ENCODE peak calls at places on chromosomes 11 and 22, in seven cellular contexts. H, W, X, O, M, C and J are unnamed samples.

GRCh38 chr11:10409207-10409661 is 45.8 kb upstream of the AMPD3 start:
- DNase-seq in H (no peak), W (no peak), X (peak; percentile 50), O (no peak), M (no peak), C (no peak), J (no peak)

GRCh38 chr22:48976556-48977535 is 850.8 kb downstream of the BRD1 start:
- DNase-seq in H (no peak), W (no peak), X (no peak), O (no peak), M (no peak), C (no peak), J (no peak)

GRCh38 chr11:75513250-75513649 is 12.5 kb downstream of the GDPD5 start:
- DNase-seq in H (no peak), W (no peak), X (no peak), O (no peak), M (no peak), C (no peak), J (no peak)

GRCh38 chr22:47515384-47516125 is 753.1 kb downstream of the TBC1D22A start:
- DNase-seq in H (no peak), W (no peak), X (no peak), O (no peak), M (no peak), C (no peak), J (no peak)

GRCh38 chr22:36562261-36562835 is 33.4 kb upstream of the EIF3D start:
- DNase-seq in H (no peak), W (no peak), X (no peak), O (no peak), M (no peak), C (no peak), J (no peak)

GRCh38 chr22:20825624-20826023 is 33.0 kb downstream of the PI4KA start:
- DNase-seq in H (no peak), W (no peak), X (no peak), O (no peak), M (no peak), C (no peak), J (no peak)

GRCh38 chr11:36471577-36471976 is 38.5 kb downstream of the TRAF6 start:
- DNase-seq in H (no peak), W (no peak), X (no peak), O (no peak), M (no peak), C (no peak), J (no peak)

GRCh38 chr11:58513747-58514367 is 6.0 kb upstream of the OR5B21 start:
- DNase-seq in H (peak; percentile 84), W (no peak), X (no peak), O (no peak), M (peak; percentile 62), C (no peak), J (no peak)

GRCh38 chr11:112652786-112653390 is 308.3 kb upstream of the NCAM1 start:
- DNase-seq in H (no peak), W (no peak), X (no peak), O (no peak), M (no peak), C (no peak), J (no peak)

GRCh38 chr11:77377734-77378133 is 76.2 kb upstream of the GDPD4 start:
- DNase-seq in H (no peak), W (no peak), X (no peak), O (no peak), M (peak; percentile 3), C (no peak), J (no peak)

GRCh38 chr11:34972892-34973291 is 56.5 kb downstream of the PDHX start:
- DNase-seq in H (no peak), W (no peak), X (no peak), O (no peak), M (no peak), C (no peak), J (no peak)

GRCh38 chr11:114358711-114359110 is 41.6 kb downstream of the C11orf71 start:
- DNase-seq in H (no peak), W (no peak), X (no peak), O (no peak), M (no peak), C (no peak), J (no peak)

GRCh38 chr22:29879738-29880137 is 3.2 kb upstream of the MTMR3 start:
- DNase-seq in H (peak; percentile 47), W (no peak), X (no peak), O (no peak), M (no peak), C (no peak), J (no peak)

GRCh38 chr22:38455530-38456271 is 702 bp upstream of the KCNJ4 start:
- DNase-seq in H (peak; percentile 76), W (no peak), X (no peak), O (no peak), M (peak; percentile 55), C (no peak), J (no peak)

GRCh38 chr22:27461470-27461869 is 340.1 kb downstream of the MN1 start:
- DNase-seq in H (peak; percentile 88), W (no peak), X (no peak), O (no peak), M (peak; percentile 14), C (no peak), J (no peak)

GRCh38 chr11:88250566-88251080 is 75.4 kb upstream of the RAB38 start:
- DNase-seq in H (no peak), W (no peak), X (no peak), O (no peak), M (no peak), C (no peak), J (no peak)

GRCh38 chr11:112211556-112211955 is 14.7 kb upstream of the PTS start:
- DNase-seq in H (no peak), W (no peak), X (no peak), O (no peak), M (no peak), C (no peak), J (no peak)

GRCh38 chr11:76658231-76658630 is 12.3 kb downstream of the LRRC32 start:
- DNase-seq in H (no peak), W (peak; percentile 40), X (no peak), O (no peak), M (no peak), C (no peak), J (peak; percentile 9)

GRCh38 chr11:34331736-34332135 is 26.1 kb downstream of the ABTB2 start:
- DNase-seq in H (no peak), W (no peak), X (no peak), O (no peak), M (no peak), C (no peak), J (no peak)

GRCh38 chr22:32714458-32715250 is 86.9 kb upstream of the TIMP3 start:
- DNase-seq in H (no peak), W (no peak), X (no peak), O (no peak), M (no peak), C (no peak), J (no peak)

GRCh38 chr22:28899199-28899853 is 16.0 kb downstream of the ZNRF3 start:
- DNase-seq in H (no peak), W (peak; percentile 79), X (no peak), O (peak; percentile 36), M (no peak), C (no peak), J (no peak)

GRCh38 chr11:81888391-81888790 is 845.3 kb downstream of the FAM181B start:
- DNase-seq in H (no peak), W (no peak), X (no peak), O (no peak), M (no peak), C (no peak), J (no peak)

DNA sequence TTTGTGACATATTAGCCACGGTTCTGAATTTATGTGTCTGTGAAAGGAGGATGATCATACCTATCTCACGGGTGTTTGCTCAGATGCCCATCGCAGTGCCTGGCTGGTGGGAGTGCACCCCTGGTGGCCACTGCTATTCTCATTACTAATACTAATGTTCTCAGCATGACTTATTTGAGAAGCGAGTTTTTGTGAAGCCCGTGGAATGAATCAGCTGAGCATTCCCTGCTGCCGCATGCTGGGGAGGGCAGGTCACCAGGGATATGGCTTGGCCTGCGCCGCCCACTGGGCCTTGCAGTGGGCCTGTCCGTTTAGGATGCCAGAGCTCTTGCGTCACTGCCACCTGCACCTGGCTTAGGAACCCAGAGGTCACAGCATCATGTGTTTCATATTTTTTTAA is 16.8 kb downstream of the CTTN start:
- DNase-seq in H (no peak), W (no peak), X (no peak), O (no peak), M (no peak), C (no peak), J (no peak)
- TF ChIP-seq CTCF in H (peak; percentile 14), W (no peak), X (no peak), O (no peak), M (no peak), C (peak; percentile 11), J (no peak)

GRCh38 chr22:24416095-24416494 is 11.3 kb upstream of the ADORA2A start:
- DNase-seq in H (no peak), W (peak; percentile 67), X (no peak), O (no peak), M (no peak), C (no peak), J (no peak)
- TF ChIP-seq CTCF in H (no peak), W (no peak), X (no peak), O (no peak), M (no peak), C (no peak), J (no peak)

DNA sequence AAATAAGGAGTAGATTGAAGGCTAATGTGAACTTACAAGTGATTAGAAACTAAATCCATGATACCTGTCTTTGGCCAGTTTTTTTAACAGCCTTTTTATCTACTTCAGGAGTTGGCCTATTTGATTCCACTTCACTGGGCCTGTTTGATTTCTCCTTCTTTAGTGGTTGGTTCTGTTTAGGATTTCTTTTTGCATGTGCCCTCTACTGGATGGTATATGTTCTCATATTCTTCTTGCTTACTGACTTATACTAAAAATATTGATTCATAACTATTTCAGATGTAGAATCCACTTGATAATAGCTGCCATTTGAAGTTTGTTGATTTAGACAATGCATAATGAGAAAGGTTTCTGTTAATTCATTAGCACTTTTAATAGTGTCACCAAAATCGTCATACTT is 53.9 kb downstream of the USP47 start:
- DNase-seq in H (no peak), W (no peak), X (no peak), O (no peak), M (no peak), C (no peak), J (no peak)
- TF ChIP-seq CTCF in H (no peak), W (no peak), X (no peak), O (peak; percentile 7), M (no peak), C (peak; percentile 28), J (no peak)

DNA sequence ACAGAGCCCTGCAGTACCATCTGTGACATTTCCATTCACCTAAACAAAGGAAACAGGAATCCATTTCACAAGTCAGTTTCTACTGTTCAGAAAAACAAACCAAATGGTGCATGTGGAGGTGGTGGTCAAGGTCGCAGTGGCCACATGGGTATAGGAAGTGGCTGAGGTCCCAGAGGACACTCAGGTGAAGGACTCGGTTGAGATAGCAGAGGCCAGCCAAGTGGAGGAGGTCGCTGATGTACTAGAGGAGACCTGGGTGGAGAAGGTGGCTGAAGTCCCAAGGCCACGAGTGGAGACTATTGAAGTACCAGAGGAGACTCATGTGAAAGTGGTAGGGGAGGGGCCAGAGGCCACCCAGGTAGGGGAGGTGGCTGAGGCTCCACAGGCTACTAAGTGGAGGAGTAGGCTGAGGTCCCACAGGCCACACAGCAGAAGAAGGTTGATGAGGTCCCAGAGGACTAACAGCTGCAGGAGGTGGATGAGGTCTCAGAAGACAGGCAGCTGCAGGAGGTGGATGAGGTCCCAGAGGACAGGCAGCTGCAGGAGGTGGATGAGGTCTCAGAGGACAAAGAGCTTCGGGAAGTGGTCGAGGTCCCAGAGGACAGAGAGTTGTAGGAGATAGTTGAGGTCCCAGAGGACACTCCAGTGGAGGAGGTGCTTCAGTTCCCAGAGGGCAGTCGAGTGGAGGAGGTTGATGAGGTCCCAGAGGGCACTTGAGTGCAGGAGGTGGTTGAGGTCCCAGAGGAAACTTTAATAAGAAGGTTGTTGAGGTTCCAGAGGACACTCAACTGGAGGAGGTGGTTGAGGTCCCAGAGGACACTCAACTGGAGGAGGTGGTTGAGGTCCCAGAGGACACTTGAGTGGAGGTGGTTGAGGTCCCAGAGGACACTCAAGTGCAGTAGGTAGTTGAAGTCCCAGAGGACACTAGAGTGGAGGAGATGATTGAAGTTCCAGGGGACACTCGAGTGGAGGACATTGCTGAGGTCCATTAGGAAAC is 40.1 kb downstream of the ZNF195 start:
- DNase-seq in H (no peak), W (no peak), X (no peak), O (no peak), M (no peak), C (no peak), J (no peak)
- TF ChIP-seq CTCF in H (no peak), W (no peak), X (no peak), O (no peak), M (no peak), C (no peak), J (no peak)